ENCODE peak calls at places on chromosome 10, in seven cellular contexts. N, X, M, V, K, Y and I are unnamed samples. For H3K4me1 and H3K9me3, the result is how much of the 10 kb centered on the place peaks cover.

GRCh38 chr10:98563811-98564210 is 117.1 kb upstream of the HPS1 start:
- DNase-seq in N (no peak), X (no peak), M (no peak), V (no peak), K (no peak), Y (peak), I (no peak)

GRCh38 chr10:72274730-72275350 is 1.1 kb downstream of the DDIT4 start:
- DNase-seq in N (peak), X (peak), M (peak), V (peak), K (peak), Y (peak), I (peak)

GRCh38 chr10:130301026-130301892 is 165.1 kb downstream of the GLRX3 start:
- DNase-seq in N (peak), X (peak), M (peak), V (peak), K (no peak), Y (peak), I (no peak)

GRCh38 chr10:102785818-102786217 is 42.1 kb downstream of the WBP1L start:
- DNase-seq in N (no peak), X (no peak), M (no peak), V (peak), K (no peak), Y (peak), I (no peak)

GRCh38 chr10:11184093-11184492 is 166.4 kb downstream of the CELF2 start:
- DNase-seq in N (no peak), X (no peak), M (no peak), V (no peak), K (no peak), Y (no peak), I (no peak)

GRCh38 chr10:99365761-99366160 is 36.6 kb downstream of the CNNM1 start:
- DNase-seq in N (no peak), X (no peak), M (no peak), V (no peak), K (no peak), Y (no peak), I (no peak)

GRCh38 chr10:122237326-122237725 is 33.8 kb upstream of the BTBD16 start:
- DNase-seq in N (no peak), X (no peak), M (no peak), V (no peak), K (no peak), Y (no peak), I (peak)

GRCh38 chr10:47456794-47457527 is 27.0 kb downstream of the ANXA8 start:
- DNase-seq in N (no peak), X (peak), M (peak), V (peak), K (no peak), Y (no peak), I (no peak)

GRCh38 chr10:63007112-63007511 is 126.0 kb upstream of the NRBF2 start:
- DNase-seq in N (no peak), X (no peak), M (no peak), V (no peak), K (no peak), Y (no peak), I (no peak)

GRCh38 chr10:108757946-108758345 is 1165.4 kb downstream of the XPNPEP1 start:
- DNase-seq in N (no peak), X (no peak), M (no peak), V (no peak), K (no peak), Y (no peak), I (no peak)
- H3K4me1 ChIP-seq in N (under half), X (under half), M (under half), V (under half), K (under half), Y (under half), I (under half)

GRCh38 chr10:128894641-128895040 is 572.4 kb upstream of the MGMT start:
- DNase-seq in N (no peak), X (no peak), M (no peak), V (no peak), K (no peak), Y (no peak), I (no peak)
- H3K9me3 ChIP-seq in N (under half), X (under half), M (under half), V (under half), K (under half), Y (under half), I (under half)

GRCh38 chr10:15444105-15445021 is 73.3 kb upstream of the FAM171A1 start:
- DNase-seq in N (no peak), X (no peak), M (no peak), V (no peak), K (no peak), Y (no peak), I (no peak)

GRCh38 chr10:15442056-15442455 is 71.0 kb upstream of the FAM171A1 start:
- DNase-seq in N (no peak), X (no peak), M (no peak), V (no peak), K (no peak), Y (no peak), I (no peak)

GRCh38 chr10:15440204-15440711 is 69.2 kb upstream of the FAM171A1 start:
- DNase-seq in N (no peak), X (no peak), M (no peak), V (no peak), K (no peak), Y (no peak), I (no peak)

GRCh38 chr10:15436696-15437095 is 65.6 kb upstream of the FAM171A1 start:
- DNase-seq in N (no peak), X (no peak), M (no peak), V (no peak), K (no peak), Y (no peak), I (no peak)

DNA sequence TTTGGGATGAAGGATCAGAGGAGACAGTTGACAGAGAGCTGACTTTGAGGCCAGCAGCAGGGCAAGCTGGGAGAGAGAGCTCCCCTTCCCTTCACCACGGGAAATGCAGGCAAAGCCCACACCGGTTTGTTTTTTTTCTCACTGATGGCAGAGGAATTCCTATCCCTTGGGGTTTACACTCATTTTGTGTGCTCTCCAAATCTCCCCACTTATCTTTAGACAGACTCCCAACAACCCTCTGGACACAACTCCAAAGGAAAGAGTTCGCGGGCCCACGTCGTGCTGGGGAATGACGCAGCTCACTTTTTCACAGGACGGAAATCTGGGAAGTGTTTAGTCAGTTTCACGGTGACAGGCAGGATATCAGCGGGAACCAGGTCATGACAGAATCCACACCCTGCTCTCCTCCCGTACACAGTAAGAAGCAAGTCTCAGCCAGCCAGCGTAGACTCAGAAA is 68.3 kb upstream of the FAM171A1 start:
- DNase-seq in N (peak), X (peak), M (no peak), V (peak), K (peak), Y (peak), I (no peak)
- TF ChIP-seq CTCF in N (no peak), X (no peak), M (peak), V (peak), K (peak), Y (peak), I (peak)

GRCh38 chr10:29791773-29792172 is 157.0 kb upstream of the SVIL start:
- DNase-seq in N (no peak), X (no peak), M (no peak), V (no peak), K (no peak), Y (no peak), I (no peak)

GRCh38 chr10:29795856-29796255 is 161.1 kb upstream of the SVIL start:
- DNase-seq in N (no peak), X (no peak), M (no peak), V (no peak), K (no peak), Y (peak), I (no peak)

GRCh38 chr10:29794776-29795635 is 160.2 kb upstream of the SVIL start:
- DNase-seq in N (no peak), X (no peak), M (no peak), V (no peak), K (no peak), Y (peak), I (no peak)

GRCh38 chr10:29788113-29788512 is 153.3 kb upstream of the SVIL start:
- DNase-seq in N (no peak), X (no peak), M (no peak), V (no peak), K (no peak), Y (no peak), I (no peak)

DNA sequence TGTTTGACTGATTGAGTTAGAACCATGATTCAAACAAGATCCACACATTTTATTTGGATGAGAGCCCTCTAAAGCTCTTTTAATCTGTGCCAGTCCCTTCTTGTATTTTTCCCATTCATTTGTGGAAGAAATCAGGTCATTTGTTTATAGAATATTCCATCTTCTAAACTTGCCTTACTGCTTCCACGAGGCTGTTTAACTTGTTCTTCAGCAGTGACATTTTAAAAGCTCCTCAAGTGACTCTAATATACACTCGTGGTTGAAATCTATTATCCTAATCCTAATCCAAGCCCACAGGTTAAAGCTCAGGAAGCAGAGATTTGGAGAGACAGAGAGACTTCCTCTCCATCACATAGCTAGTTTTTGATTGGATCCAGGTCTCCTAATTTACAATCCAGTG is 155.5 kb upstream of the SVIL start:
- DNase-seq in N (no peak), X (no peak), M (no peak), V (no peak), K (no peak), Y (no peak), I (no peak)
- H3K4me1 ChIP-seq in N (under half), X (under half), M (under half), V (under half), K (under half), Y (under half), I (under half)

GRCh38 chr10:85864866-85865526 is 501.6 kb downstream of the GRID1 start:
- DNase-seq in N (no peak), X (no peak), M (no peak), V (no peak), K (no peak), Y (no peak), I (no peak)
- H3K9me3 ChIP-seq in N (under half), X (under half), M (under half), V (under half), K (under half), Y (under half), I (under half)

DNA sequence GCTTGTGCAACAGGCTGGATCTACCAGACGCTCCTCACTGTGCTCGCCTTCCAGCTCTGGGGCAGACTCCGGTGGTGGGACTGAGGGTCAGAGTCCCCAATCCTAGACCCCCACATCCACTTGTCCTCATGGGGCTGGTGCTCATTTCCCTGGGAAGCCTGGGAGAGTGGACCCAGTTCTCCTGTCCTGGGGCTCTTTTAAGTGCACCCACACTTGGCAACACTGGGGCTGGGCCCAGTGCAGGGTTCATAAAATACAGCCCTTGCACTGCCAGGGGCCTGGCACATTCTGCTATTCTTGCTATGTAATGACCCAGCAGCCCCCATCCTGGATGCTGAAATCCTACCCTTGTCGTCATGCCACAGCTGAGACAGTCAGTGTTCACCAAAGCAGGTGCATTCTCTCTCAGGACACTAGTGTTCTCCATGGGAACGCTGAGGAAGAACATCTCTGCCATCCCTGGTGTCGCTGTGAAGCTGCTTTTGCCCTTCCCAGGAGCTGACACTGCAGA is 65.8 kb downstream of the MKI67 start:
- DNase-seq in N (no peak), X (peak), M (no peak), V (peak), K (no peak), Y (no peak), I (no peak)
- TF ChIP-seq CTCF in N (no peak), X (no peak), M (no peak), V (no peak), K (no peak), Y (no peak), I (no peak)

DNA sequence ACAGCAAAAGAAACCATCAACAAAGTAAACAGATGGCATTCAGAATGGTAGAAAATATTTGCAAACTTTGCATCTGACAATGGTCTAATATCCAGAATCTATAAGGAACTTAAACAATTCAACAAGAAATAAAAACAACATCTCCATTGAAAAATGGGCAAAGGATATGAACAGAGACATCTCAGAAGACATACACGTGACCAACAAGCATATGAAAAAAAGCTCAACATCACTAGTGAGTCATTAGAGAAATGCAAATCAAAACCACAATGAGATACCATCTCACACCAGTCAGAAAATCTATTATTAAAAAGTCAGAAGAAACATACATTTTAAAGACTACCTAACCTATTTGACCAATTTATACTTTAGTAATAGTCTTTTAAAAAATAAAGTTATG is 571.3 kb upstream of the NRG3 start:
- DNase-seq in N (no peak), X (no peak), M (no peak), V (no peak), K (no peak), Y (no peak), I (no peak)
- H3K4me1 ChIP-seq in N (under half), X (under half), M (under half), V (under half), K (under half), Y (under half), I (under half)

GRCh38 chr10:108443636-108444035 is 1279.1 kb upstream of the SORCS1 start:
- DNase-seq in N (no peak), X (no peak), M (no peak), V (no peak), K (no peak), Y (no peak), I (no peak)
- H3K9me3 ChIP-seq in N (under half), X (under half), M (under half), V (under half), K (under half), Y (under half), I (under half)

DNA sequence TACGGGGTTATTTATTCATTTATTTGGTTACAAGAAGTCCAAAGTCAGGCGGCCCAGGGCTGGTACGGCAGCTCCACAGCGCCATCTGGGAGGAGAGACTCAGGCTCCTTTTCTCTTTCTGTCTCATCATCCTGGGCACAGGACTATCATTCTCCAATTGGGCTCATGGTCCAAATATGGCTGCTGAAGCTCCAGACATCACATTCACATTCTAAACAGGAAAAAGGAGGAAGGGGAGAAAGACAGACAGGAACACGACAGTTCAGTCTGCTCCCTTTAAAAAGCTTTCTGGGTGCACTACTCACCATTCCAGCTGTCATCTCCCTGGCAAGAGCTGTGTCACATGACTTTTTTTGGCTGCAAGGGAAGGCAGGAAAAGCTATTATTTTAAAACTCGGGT is 74.4 kb upstream of the PDZD8 start:
- DNase-seq in N (no peak), X (no peak), M (no peak), V (no peak), K (no peak), Y (no peak), I (no peak)
- TF ChIP-seq CTCF in N (no peak), X (no peak), M (peak), V (no peak), K (no peak), Y (no peak), I (peak)